ENCODE peak calls at places on chromosomes 7 and 10, in five cellular contexts. One of them, this sample, is unnamed.

GRCh38 chr10:78193189-78193588 is 159.5 kb downstream of the RPS24 start:
- DNase-seq in HTR-8/SVneo: no peak
- DNase-seq in stimulated activated CD8-positive, alpha-beta memory T cell treated with anti-CD3 and anti-CD28 coated beads, Interleukin-15, amount 100 ng/mL, for 1 hour: no peak
- DNase-seq in T-helper 9 cell: no peak
- DNase-seq in activated T-cell treated with anti-CD3 and anti-CD28 coated beads for 1 hour: no peak
- DNase-seq in this sample: no peak

GRCh38 chr7:158074896-158075632 is 512.6 kb downstream of the PTPRN2 start:
- DNase-seq in stimulated activated CD8-positive, alpha-beta memory T cell treated with anti-CD3 and anti-CD28 coated beads, Interleukin-15, amount 100 ng/mL, for 1 hour: no peak
- DNase-seq in T-helper 9 cell: no peak
- DNase-seq in activated T-cell treated with anti-CD3 and anti-CD28 coated beads for 1 hour: no peak
- DNase-seq in HTR-8/SVneo: no peak
- DNase-seq in this sample: no peak

GRCh38 chr7:32204361-32205018 is 134.3 kb upstream of the PDE1C start:
- DNase-seq in T-helper 9 cell: no peak
- DNase-seq in activated T-cell treated with anti-CD3 and anti-CD28 coated beads for 1 hour: no peak
- DNase-seq in stimulated activated CD8-positive, alpha-beta memory T cell treated with anti-CD3 and anti-CD28 coated beads, Interleukin-15, amount 100 ng/mL, for 1 hour: no peak
- DNase-seq in HTR-8/SVneo: peak; percentile 83
- DNase-seq in this sample: no peak

GRCh38 chr7:24560772-24561171 is 12.5 kb upstream of the PALS2 start:
- DNase-seq in activated T-cell treated with anti-CD3 and anti-CD28 coated beads for 1 hour: no peak
- DNase-seq in T-helper 9 cell: no peak
- DNase-seq in stimulated activated CD8-positive, alpha-beta memory T cell treated with anti-CD3 and anti-CD28 coated beads, Interleukin-15, amount 100 ng/mL, for 1 hour: no peak
- DNase-seq in HTR-8/SVneo: no peak
- DNase-seq in this sample: no peak

GRCh38 chr10:6445671-6446278 is 134.3 kb downstream of the PRKCQ start:
- DNase-seq in T-helper 9 cell: peak; percentile 46
- DNase-seq in HTR-8/SVneo: peak; percentile 24
- DNase-seq in stimulated activated CD8-positive, alpha-beta memory T cell treated with anti-CD3 and anti-CD28 coated beads, Interleukin-15, amount 100 ng/mL, for 1 hour: peak; percentile 41
- DNase-seq in activated T-cell treated with anti-CD3 and anti-CD28 coated beads for 1 hour: peak; percentile 50
- DNase-seq in this sample: peak; percentile 31

GRCh38 chr10:132292972-132293415 is 14.8 kb downstream of the STK32C start:
- DNase-seq in HTR-8/SVneo: no peak
- DNase-seq in stimulated activated CD8-positive, alpha-beta memory T cell treated with anti-CD3 and anti-CD28 coated beads, Interleukin-15, amount 100 ng/mL, for 1 hour: no peak
- DNase-seq in activated T-cell treated with anti-CD3 and anti-CD28 coated beads for 1 hour: no peak
- DNase-seq in T-helper 9 cell: no peak
- DNase-seq in this sample: no peak

GRCh38 chr10:71486465-71487114 is 89.9 kb downstream of the CDH23 start:
- DNase-seq in T-helper 9 cell: peak; percentile 6
- DNase-seq in HTR-8/SVneo: peak; percentile 36
- DNase-seq in stimulated activated CD8-positive, alpha-beta memory T cell treated with anti-CD3 and anti-CD28 coated beads, Interleukin-15, amount 100 ng/mL, for 1 hour: no peak
- DNase-seq in activated T-cell treated with anti-CD3 and anti-CD28 coated beads for 1 hour: no peak
- DNase-seq in this sample: no peak

GRCh38 chr10:68496072-68496471 is 24.3 kb upstream of the DNA2 start:
- DNase-seq in HTR-8/SVneo: no peak
- DNase-seq in T-helper 9 cell: no peak
- DNase-seq in activated T-cell treated with anti-CD3 and anti-CD28 coated beads for 1 hour: no peak
- DNase-seq in stimulated activated CD8-positive, alpha-beta memory T cell treated with anti-CD3 and anti-CD28 coated beads, Interleukin-15, amount 100 ng/mL, for 1 hour: no peak
- DNase-seq in this sample: no peak

GRCh38 chr10:119669331-119669730 is 18.2 kb downstream of the BAG3 start:
- DNase-seq in activated T-cell treated with anti-CD3 and anti-CD28 coated beads for 1 hour: no peak
- DNase-seq in stimulated activated CD8-positive, alpha-beta memory T cell treated with anti-CD3 and anti-CD28 coated beads, Interleukin-15, amount 100 ng/mL, for 1 hour: no peak
- DNase-seq in HTR-8/SVneo: no peak
- DNase-seq in T-helper 9 cell: no peak
- DNase-seq in this sample: no peak

GRCh38 chr10:16717617-16718395 is 99.4 kb downstream of the RSU1 start:
- DNase-seq in activated T-cell treated with anti-CD3 and anti-CD28 coated beads for 1 hour: no peak
- DNase-seq in stimulated activated CD8-positive, alpha-beta memory T cell treated with anti-CD3 and anti-CD28 coated beads, Interleukin-15, amount 100 ng/mL, for 1 hour: no peak
- DNase-seq in T-helper 9 cell: no peak
- DNase-seq in HTR-8/SVneo: no peak
- DNase-seq in this sample: no peak

GRCh38 chr7:105279688-105280007 is 109.1 kb downstream of the SRPK2 start:
- DNase-seq in stimulated activated CD8-positive, alpha-beta memory T cell treated with anti-CD3 and anti-CD28 coated beads, Interleukin-15, amount 100 ng/mL, for 1 hour: no peak
- DNase-seq in T-helper 9 cell: no peak
- DNase-seq in activated T-cell treated with anti-CD3 and anti-CD28 coated beads for 1 hour: no peak
- DNase-seq in HTR-8/SVneo: no peak
- DNase-seq in this sample: no peak

GRCh38 chr7:130961128-130961601 is 227.2 kb upstream of the KLF14 start:
- DNase-seq in stimulated activated CD8-positive, alpha-beta memory T cell treated with anti-CD3 and anti-CD28 coated beads, Interleukin-15, amount 100 ng/mL, for 1 hour: peak; percentile 24
- DNase-seq in T-helper 9 cell: peak; percentile 69
- DNase-seq in HTR-8/SVneo: peak; percentile 47
- DNase-seq in activated T-cell treated with anti-CD3 and anti-CD28 coated beads for 1 hour: peak; percentile 34
- DNase-seq in this sample: peak; percentile 49

GRCh38 chr7:31054608-31055273 is 2.6 kb downstream of the ADCYAP1R1 start:
- DNase-seq in T-helper 9 cell: no peak
- DNase-seq in HTR-8/SVneo: no peak
- DNase-seq in activated T-cell treated with anti-CD3 and anti-CD28 coated beads for 1 hour: no peak
- DNase-seq in stimulated activated CD8-positive, alpha-beta memory T cell treated with anti-CD3 and anti-CD28 coated beads, Interleukin-15, amount 100 ng/mL, for 1 hour: no peak
- DNase-seq in this sample: no peak

GRCh38 chr10:82982110-82982608 is 1107.2 kb downstream of the NRG3 start:
- DNase-seq in stimulated activated CD8-positive, alpha-beta memory T cell treated with anti-CD3 and anti-CD28 coated beads, Interleukin-15, amount 100 ng/mL, for 1 hour: no peak
- DNase-seq in T-helper 9 cell: no peak
- DNase-seq in activated T-cell treated with anti-CD3 and anti-CD28 coated beads for 1 hour: no peak
- DNase-seq in HTR-8/SVneo: peak; percentile 63
- DNase-seq in this sample: no peak

GRCh38 chr7:122885583-122886356 is 490 bp downstream of the CADPS2 start:
- DNase-seq in HTR-8/SVneo: peak; percentile 8
- DNase-seq in activated T-cell treated with anti-CD3 and anti-CD28 coated beads for 1 hour: no peak
- DNase-seq in T-helper 9 cell: no peak
- DNase-seq in stimulated activated CD8-positive, alpha-beta memory T cell treated with anti-CD3 and anti-CD28 coated beads, Interleukin-15, amount 100 ng/mL, for 1 hour: no peak
- DNase-seq in this sample: no peak

GRCh38 chr10:46092523-46093195 is 46.6 kb upstream of the MSMB start:
- DNase-seq in activated T-cell treated with anti-CD3 and anti-CD28 coated beads for 1 hour: no peak
- DNase-seq in T-helper 9 cell: no peak
- DNase-seq in stimulated activated CD8-positive, alpha-beta memory T cell treated with anti-CD3 and anti-CD28 coated beads, Interleukin-15, amount 100 ng/mL, for 1 hour: no peak
- DNase-seq in HTR-8/SVneo: no peak
- DNase-seq in this sample: no peak

GRCh38 chr10:78976825-78977760 is 91.7 kb upstream of the ZMIZ1 start:
- DNase-seq in activated T-cell treated with anti-CD3 and anti-CD28 coated beads for 1 hour: no peak
- DNase-seq in stimulated activated CD8-positive, alpha-beta memory T cell treated with anti-CD3 and anti-CD28 coated beads, Interleukin-15, amount 100 ng/mL, for 1 hour: no peak
- DNase-seq in T-helper 9 cell: no peak
- DNase-seq in HTR-8/SVneo: no peak
- DNase-seq in this sample: no peak

GRCh38 chr7:141563956-141564623 is 12.9 kb downstream of the AGK start:
- DNase-seq in stimulated activated CD8-positive, alpha-beta memory T cell treated with anti-CD3 and anti-CD28 coated beads, Interleukin-15, amount 100 ng/mL, for 1 hour: no peak
- DNase-seq in T-helper 9 cell: no peak
- DNase-seq in activated T-cell treated with anti-CD3 and anti-CD28 coated beads for 1 hour: no peak
- DNase-seq in HTR-8/SVneo: no peak
- DNase-seq in this sample: no peak

GRCh38 chr7:40202851-40203250 is 68.0 kb downstream of the SUGCT start:
- DNase-seq in activated T-cell treated with anti-CD3 and anti-CD28 coated beads for 1 hour: no peak
- DNase-seq in HTR-8/SVneo: no peak
- DNase-seq in T-helper 9 cell: no peak
- DNase-seq in stimulated activated CD8-positive, alpha-beta memory T cell treated with anti-CD3 and anti-CD28 coated beads, Interleukin-15, amount 100 ng/mL, for 1 hour: no peak
- DNase-seq in this sample: no peak

GRCh38 chr10:54081950-54082349 is 719.1 kb downstream of the PCDH15 start:
- DNase-seq in HTR-8/SVneo: no peak
- DNase-seq in stimulated activated CD8-positive, alpha-beta memory T cell treated with anti-CD3 and anti-CD28 coated beads, Interleukin-15, amount 100 ng/mL, for 1 hour: no peak
- DNase-seq in activated T-cell treated with anti-CD3 and anti-CD28 coated beads for 1 hour: no peak
- DNase-seq in T-helper 9 cell: no peak
- DNase-seq in this sample: no peak

GRCh38 chr10:29849434-29849833 is 210.0 kb downstream of the JCAD start:
- DNase-seq in activated T-cell treated with anti-CD3 and anti-CD28 coated beads for 1 hour: no peak
- DNase-seq in stimulated activated CD8-positive, alpha-beta memory T cell treated with anti-CD3 and anti-CD28 coated beads, Interleukin-15, amount 100 ng/mL, for 1 hour: no peak
- DNase-seq in T-helper 9 cell: no peak
- DNase-seq in HTR-8/SVneo: peak; percentile 68
- DNase-seq in this sample: no peak

GRCh38 chr10:103502849-103503660 is 9.6 kb downstream of the NEURL1 start:
- DNase-seq in T-helper 9 cell: no peak
- DNase-seq in stimulated activated CD8-positive, alpha-beta memory T cell treated with anti-CD3 and anti-CD28 coated beads, Interleukin-15, amount 100 ng/mL, for 1 hour: no peak
- DNase-seq in activated T-cell treated with anti-CD3 and anti-CD28 coated beads for 1 hour: no peak
- DNase-seq in HTR-8/SVneo: no peak
- DNase-seq in this sample: no peak

GRCh38 chr10:23717913-23718312 is 279.0 kb downstream of the OTUD1 start:
- DNase-seq in stimulated activated CD8-positive, alpha-beta memory T cell treated with anti-CD3 and anti-CD28 coated beads, Interleukin-15, amount 100 ng/mL, for 1 hour: no peak
- DNase-seq in HTR-8/SVneo: no peak
- DNase-seq in T-helper 9 cell: no peak
- DNase-seq in activated T-cell treated with anti-CD3 and anti-CD28 coated beads for 1 hour: no peak
- DNase-seq in this sample: no peak

GRCh38 chr7:141053626-141054025 is 20.2 kb upstream of the TMEM178B start:
- DNase-seq in T-helper 9 cell: peak; percentile 35
- DNase-seq in stimulated activated CD8-positive, alpha-beta memory T cell treated with anti-CD3 and anti-CD28 coated beads, Interleukin-15, amount 100 ng/mL, for 1 hour: peak; percentile 13
- DNase-seq in HTR-8/SVneo: no peak
- DNase-seq in activated T-cell treated with anti-CD3 and anti-CD28 coated beads for 1 hour: no peak
- DNase-seq in this sample: peak; percentile 71

GRCh38 chr10:44313706-44314307 is 71.1 kb downstream of the CXCL12 start:
- DNase-seq in HTR-8/SVneo: no peak
- DNase-seq in activated T-cell treated with anti-CD3 and anti-CD28 coated beads for 1 hour: no peak
- DNase-seq in T-helper 9 cell: no peak
- DNase-seq in stimulated activated CD8-positive, alpha-beta memory T cell treated with anti-CD3 and anti-CD28 coated beads, Interleukin-15, amount 100 ng/mL, for 1 hour: no peak
- DNase-seq in this sample: no peak

GRCh38 chr10:73655990-73656298 is at the start of gene SYNPO2L:
- DNase-seq in HTR-8/SVneo: no peak
- DNase-seq in activated T-cell treated with anti-CD3 and anti-CD28 coated beads for 1 hour: no peak
- DNase-seq in T-helper 9 cell: no peak
- DNase-seq in stimulated activated CD8-positive, alpha-beta memory T cell treated with anti-CD3 and anti-CD28 coated beads, Interleukin-15, amount 100 ng/mL, for 1 hour: no peak
- DNase-seq in this sample: no peak

GRCh38 chr7:11394438-11394837 is 420.8 kb downstream of the PHF14 start:
- DNase-seq in activated T-cell treated with anti-CD3 and anti-CD28 coated beads for 1 hour: no peak
- DNase-seq in stimulated activated CD8-positive, alpha-beta memory T cell treated with anti-CD3 and anti-CD28 coated beads, Interleukin-15, amount 100 ng/mL, for 1 hour: no peak
- DNase-seq in HTR-8/SVneo: no peak
- DNase-seq in T-helper 9 cell: no peak
- DNase-seq in this sample: no peak

GRCh38 chr7:82050134-82050533 is 280.3 kb upstream of the HGF start:
- DNase-seq in HTR-8/SVneo: peak; percentile 2
- DNase-seq in activated T-cell treated with anti-CD3 and anti-CD28 coated beads for 1 hour: no peak
- DNase-seq in stimulated activated CD8-positive, alpha-beta memory T cell treated with anti-CD3 and anti-CD28 coated beads, Interleukin-15, amount 100 ng/mL, for 1 hour: no peak
- DNase-seq in T-helper 9 cell: no peak
- DNase-seq in this sample: no peak

This sample was measured in central memory CD8-positive, alpha-beta T cell.